ENCODE peak calls at places on chromosomes 1 and 21, in six cellular contexts. Y is testis; X is CD4-positive, alpha-beta memory T cell; T is astrocyte; R is CD8-positive, alpha-beta memory T cell; S is aorta. O is an unnamed sample.

GRCh38 chr1:155177918-155178281 is 4.3 kb downstream of the TRIM46 start:
- DNase-seq in R (no peak), T (no peak), S (peak; percentile 63), Y (no peak), X (no peak), O (peak; percentile 46)

GRCh38 chr1:84939151-84939550 is 46.1 kb upstream of the LPAR3 start:
- DNase-seq in X (no peak), Y (no peak), S (no peak), R (no peak), T (peak; percentile 37), O (no peak)

GRCh38 chr1:201882665-201883132 is 6.0 kb upstream of the SHISA4 start:
- DNase-seq in S (no peak), X (no peak), R (no peak), Y (peak; percentile 16), T (peak; percentile 83), O (peak; percentile 44)

GRCh38 chr1:30191154-30191702 is 532.2 kb downstream of the MATN1 start:
- DNase-seq in Y (no peak), T (peak; percentile 85), R (peak; percentile 69), S (peak; percentile 76), X (peak; percentile 60), O (no peak)

GRCh38 chr21:17045214-17045835 is 467.5 kb upstream of the CXADR start:
- DNase-seq in S (no peak), Y (no peak), T (peak; percentile 19), X (no peak), R (no peak), O (no peak)

GRCh38 chr1:202745313-202745888 is 35.1 kb upstream of the SYT2 start:
- DNase-seq in X (no peak), S (no peak), Y (no peak), R (no peak), T (no peak), O (no peak)

GRCh38 chr1:33361553-33362262 is 40.8 kb upstream of the A3GALT2 start:
- DNase-seq in R (no peak), Y (no peak), S (no peak), X (no peak), T (no peak), O (no peak)

GRCh38 chr1:31769720-31770390 is 5.7 kb upstream of the ADGRB2 start:
- DNase-seq in T (no peak), R (no peak), X (no peak), Y (no peak), S (no peak), O (no peak)

GRCh38 chr1:225299624-225300023 is 128.2 kb downstream of the LBR start:
- DNase-seq in Y (no peak), R (no peak), T (peak; percentile 50), X (no peak), S (no peak), O (no peak)

GRCh38 chr1:12296623-12297022 is 66.8 kb downstream of the VPS13D start:
- DNase-seq in T (peak; percentile 87), S (no peak), R (no peak), X (no peak), Y (no peak), O (no peak)

GRCh38 chr1:97538113-97538512 is 382.7 kb downstream of the DPYD start:
- DNase-seq in S (no peak), T (no peak), X (no peak), Y (no peak), R (no peak), O (no peak)

GRCh38 chr1:30273021-30273325 is 450.4 kb downstream of the MATN1 start:
- DNase-seq in S (no peak), T (no peak), X (no peak), R (no peak), Y (no peak), O (no peak)

GRCh38 chr1:116375884-116376733 is 3.1 kb downstream of the ATP1A1 start:
- DNase-seq in T (peak; percentile 78), R (no peak), S (peak; percentile 90), X (peak; percentile 35), Y (peak; percentile 83), O (peak; percentile 93)

GRCh38 chr1:25683731-25684130 is 67.1 kb downstream of the MAN1C1 start:
- DNase-seq in Y (no peak), X (no peak), T (peak; percentile 80), R (no peak), S (peak; percentile 30), O (no peak)

GRCh38 chr1:183195146-183195571 is 9.1 kb downstream of the LAMC2 start:
- DNase-seq in R (no peak), S (no peak), T (peak; percentile 36), X (no peak), Y (no peak), O (peak; percentile 56)

GRCh38 chr1:26134466-26134865 is 22.8 kb downstream of the PDIK1L start:
- DNase-seq in R (no peak), T (no peak), X (no peak), Y (no peak), S (no peak), O (no peak)

GRCh38 chr1:234987415-234988159 is 141.1 kb downstream of the TOMM20 start:
- DNase-seq in Y (peak; percentile 85), T (peak; percentile 85), R (no peak), X (no peak), S (peak; percentile 89), O (peak; percentile 79)

GRCh38 chr1:244052011-244052727 is 1.1 kb downstream of the ZBTB18 start:
- DNase-seq in T (no peak), R (no peak), Y (no peak), X (no peak), S (no peak), O (no peak)

GRCh38 chr1:20481158-20481617 is 4.8 kb downstream of the CAMK2N1 start:
- DNase-seq in T (no peak), S (no peak), Y (no peak), X (no peak), R (no peak), O (peak; percentile 61)

GRCh38 chr1:226717256-226717909 is 21.7 kb downstream of the ITPKB start:
- DNase-seq in R (no peak), T (no peak), X (no peak), Y (no peak), S (no peak), O (peak; percentile 52)

GRCh38 chr1:2518528-2518927 is 7.9 kb downstream of the PANK4 start:
- DNase-seq in X (no peak), Y (no peak), S (no peak), T (no peak), R (no peak), O (no peak)
- H3K36me3 ChIP-seq in X (peaks cover 84% of the 10 kb centered on the region), Y (peaks cover 2% of the 10 kb centered on the region), S (no peaks in the 10 kb centered on the region), T (peaks cover 4% of the 10 kb centered on the region), R (peaks cover 71% of the 10 kb centered on the region), O (no peaks in the 10 kb centered on the region)

DNA sequence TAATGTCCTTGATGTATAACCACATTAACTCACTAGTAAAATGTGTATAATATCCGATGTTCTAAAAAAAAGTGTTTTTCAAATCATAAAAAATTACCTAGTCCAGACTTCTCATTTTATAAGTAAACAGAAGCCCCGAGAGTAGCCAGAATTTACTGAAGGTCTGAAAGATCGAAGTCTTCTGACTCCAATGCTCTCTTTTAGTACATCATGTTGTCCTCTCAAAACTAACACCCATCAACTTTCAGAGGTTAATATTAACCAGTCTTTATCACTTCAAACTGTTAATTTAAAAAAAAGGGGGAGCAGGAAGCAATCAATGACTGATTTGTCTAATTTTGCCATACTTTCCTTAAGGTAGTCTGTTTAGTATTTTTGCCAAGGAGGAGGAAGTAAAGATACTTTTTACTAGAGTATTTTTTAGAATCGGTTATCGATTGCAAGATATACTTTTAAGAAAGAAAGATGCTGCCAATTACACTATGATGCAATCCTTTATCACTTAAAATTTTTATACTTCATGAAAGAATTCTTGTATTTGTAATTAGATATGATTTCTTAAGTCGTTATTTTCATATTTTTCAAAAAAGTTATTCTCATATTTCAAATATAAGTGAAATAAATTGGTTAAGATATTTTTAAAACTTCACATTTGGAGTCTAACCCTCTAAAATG is 25.5 kb downstream of the CCDC18 start:
- DNase-seq in S (no peak), X (no peak), T (no peak), R (no peak), Y (no peak), O (no peak)
- H3K36me3 ChIP-seq in S (no peaks in the 10 kb centered on the region), X (no peaks in the 10 kb centered on the region), T (no peaks in the 10 kb centered on the region), R (peaks cover 5% of the 10 kb centered on the region), Y (no peaks in the 10 kb centered on the region), O (no peaks in the 10 kb centered on the region)

DNA sequence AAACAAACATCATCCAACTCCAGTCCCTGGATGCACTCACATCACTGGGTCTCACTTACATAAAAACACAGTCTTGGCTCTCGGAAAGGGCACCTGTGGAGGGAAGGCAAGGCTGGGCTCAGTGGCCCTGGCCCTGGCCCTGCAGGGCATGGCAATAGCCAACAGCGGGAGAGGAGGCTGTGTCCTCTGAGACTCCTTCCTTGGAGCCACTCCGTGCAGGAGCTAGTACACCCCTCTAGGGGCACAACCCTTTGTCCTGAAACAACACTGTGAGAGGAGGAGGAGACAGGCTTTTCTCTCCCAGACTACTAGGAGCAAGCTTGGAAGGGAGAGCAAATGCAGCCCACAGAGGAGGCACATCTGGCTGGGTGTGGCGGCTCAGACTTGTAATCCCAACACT is 28.0 kb downstream of the URB1 start:
- DNase-seq in Y (peak; percentile 27), T (no peak), S (no peak), X (no peak), R (no peak), O (no peak)
- H3K36me3 ChIP-seq in Y (no peaks in the 10 kb centered on the region), T (peaks cover 62% of the 10 kb centered on the region), S (no peaks in the 10 kb centered on the region), X (peaks cover 72% of the 10 kb centered on the region), R (peaks cover 55% of the 10 kb centered on the region), O (peaks cover 3% of the 10 kb centered on the region)

GRCh38 chr21:44458971-44459711 is 3.8 kb downstream of the LRRC3 start:
- DNase-seq in T (no peak), X (no peak), Y (no peak), R (no peak), S (peak; percentile 71), O (peak; percentile 44)
- H3K36me3 ChIP-seq in T (no peaks in the 10 kb centered on the region), X (no peaks in the 10 kb centered on the region), Y (no peaks in the 10 kb centered on the region), R (no peaks in the 10 kb centered on the region), S (no peaks in the 10 kb centered on the region), O (no peaks in the 10 kb centered on the region)

GRCh38 chr1:212973426-212973825 is 23.1 kb downstream of the VASH2 start:
- DNase-seq in X (no peak), R (no peak), T (no peak), Y (no peak), S (peak; percentile 9), O (no peak)

GRCh38 chr1:212973899-212974298 is 23.6 kb downstream of the VASH2 start:
- DNase-seq in T (no peak), R (no peak), Y (no peak), X (no peak), S (peak; percentile 35), O (peak; percentile 24)

GRCh38 chr1:212968385-212968863 is 18.1 kb downstream of the VASH2 start:
- DNase-seq in S (no peak), R (no peak), T (no peak), Y (no peak), X (no peak), O (no peak)

GRCh38 chr1:212970085-212970484 is 19.7 kb downstream of the VASH2 start:
- DNase-seq in Y (no peak), X (no peak), T (no peak), S (no peak), R (no peak), O (peak; percentile 15)

GRCh38 chr1:212971312-212971711 is 21.0 kb downstream of the VASH2 start:
- DNase-seq in Y (no peak), X (no peak), T (no peak), S (no peak), R (no peak), O (no peak)
- H3K36me3 ChIP-seq in Y (no peaks in the 10 kb centered on the region), X (no peaks in the 10 kb centered on the region), T (no peaks in the 10 kb centered on the region), S (no peaks in the 10 kb centered on the region), R (no peaks in the 10 kb centered on the region), O (no peaks in the 10 kb centered on the region)